ENCODE peak calls at places on chromosomes 6 and 20, in seven cellular contexts. One of them, this sample, is unnamed.

GRCh38 chr6:79421707-79422484 is 115.3 kb downstream of the LCA5 start:
- DNase-seq in stomach: no peak
- DNase-seq in transverse colon: no peak
- DNase-seq in K562: no peak
- DNase-seq in tibial nerve: no peak
- DNase-seq in ovary: no peak
- DNase-seq in A549: peak; percentile 1
- DNase-seq in this sample: no peak

GRCh38 chr20:9185511-9185910 is 116.6 kb downstream of the PLCB4 start:
- DNase-seq in transverse colon: no peak
- DNase-seq in stomach: no peak
- DNase-seq in K562: no peak
- DNase-seq in A549: no peak
- DNase-seq in ovary: no peak
- DNase-seq in tibial nerve: no peak
- DNase-seq in this sample: no peak

GRCh38 chr20:35283441-35284266 is 918 bp downstream of the EIF6 start:
- DNase-seq in K562: peak; percentile 43
- DNase-seq in tibial nerve: no peak
- DNase-seq in transverse colon: no peak
- DNase-seq in stomach: no peak
- DNase-seq in ovary: no peak
- DNase-seq in A549: no peak
- DNase-seq in this sample: no peak

GRCh38 chr6:20001286-20001685 is 164.1 kb downstream of the ID4 start:
- DNase-seq in ovary: no peak
- DNase-seq in A549: no peak
- DNase-seq in stomach: no peak
- DNase-seq in transverse colon: no peak
- DNase-seq in K562: no peak
- DNase-seq in tibial nerve: no peak
- DNase-seq in this sample: peak; percentile 74

GRCh38 chr20:34516874-34517542 is 786 bp downstream of the DYNLRB1 start:
- DNase-seq in tibial nerve: no peak
- DNase-seq in A549: no peak
- DNase-seq in stomach: no peak
- DNase-seq in K562: peak; percentile 39
- DNase-seq in transverse colon: peak; percentile 29
- DNase-seq in ovary: no peak
- DNase-seq in this sample: no peak

GRCh38 chr6:141685416-141685815 is 447.3 kb upstream of the GJE1 start:
- DNase-seq in K562: no peak
- DNase-seq in stomach: no peak
- DNase-seq in ovary: no peak
- DNase-seq in transverse colon: no peak
- DNase-seq in tibial nerve: no peak
- DNase-seq in A549: no peak
- DNase-seq in this sample: no peak

GRCh38 chr6:102936959-102937358 is 1543.5 kb downstream of the GRIK2 start:
- DNase-seq in transverse colon: no peak
- DNase-seq in tibial nerve: no peak
- DNase-seq in ovary: no peak
- DNase-seq in A549: no peak
- DNase-seq in K562: no peak
- DNase-seq in stomach: no peak
- DNase-seq in this sample: no peak

GRCh38 chr6:15042938-15043337 is 202.9 kb upstream of the JARID2 start:
- DNase-seq in A549: no peak
- DNase-seq in transverse colon: no peak
- DNase-seq in tibial nerve: no peak
- DNase-seq in ovary: no peak
- DNase-seq in stomach: no peak
- DNase-seq in K562: no peak
- DNase-seq in this sample: no peak

GRCh38 chr6:26311385-26312095 is 53.5 kb upstream of the BTN3A2 start:
- DNase-seq in ovary: peak; percentile 29
- DNase-seq in K562: peak; percentile 54
- DNase-seq in transverse colon: peak; percentile 38
- DNase-seq in A549: no peak
- DNase-seq in stomach: no peak
- DNase-seq in tibial nerve: no peak
- DNase-seq in this sample: no peak

GRCh38 chr20:57756213-57756612 is 46.4 kb upstream of the PMEPA1 start:
- DNase-seq in ovary: no peak
- DNase-seq in K562: no peak
- DNase-seq in A549: no peak
- DNase-seq in transverse colon: no peak
- DNase-seq in stomach: no peak
- DNase-seq in tibial nerve: no peak
- DNase-seq in this sample: no peak

GRCh38 chr20:50470249-50470858 is 39.8 kb upstream of the PTPN1 start:
- DNase-seq in transverse colon: no peak
- DNase-seq in A549: no peak
- DNase-seq in tibial nerve: no peak
- DNase-seq in K562: no peak
- DNase-seq in ovary: no peak
- DNase-seq in stomach: no peak
- DNase-seq in this sample: no peak

GRCh38 chr6:150005761-150006651 is 19.3 kb downstream of the RAET1L start:
- DNase-seq in ovary: no peak
- DNase-seq in transverse colon: no peak
- DNase-seq in tibial nerve: no peak
- DNase-seq in K562: no peak
- DNase-seq in A549: no peak
- DNase-seq in stomach: no peak
- DNase-seq in this sample: no peak

GRCh38 chr20:38799248-38799647 is 6.2 kb upstream of the PPP1R16B start:
- DNase-seq in stomach: no peak
- DNase-seq in tibial nerve: no peak
- DNase-seq in A549: no peak
- DNase-seq in transverse colon: no peak
- DNase-seq in ovary: no peak
- DNase-seq in K562: no peak
- DNase-seq in this sample: no peak

GRCh38 chr6:10837692-10837996 is 695 bp downstream of the MAK start:
- DNase-seq in ovary: no peak
- DNase-seq in stomach: no peak
- DNase-seq in K562: peak; percentile 51
- DNase-seq in tibial nerve: no peak
- DNase-seq in A549: no peak
- DNase-seq in transverse colon: no peak
- DNase-seq in this sample: no peak

GRCh38 chr20:3325864-3326263 is 81.6 kb downstream of the DNAAF9 start:
- DNase-seq in ovary: no peak
- DNase-seq in K562: no peak
- DNase-seq in A549: no peak
- DNase-seq in stomach: no peak
- DNase-seq in transverse colon: no peak
- DNase-seq in tibial nerve: no peak
- DNase-seq in this sample: peak; percentile 55

GRCh38 chr6:55882731-55883595 is 7.6 kb upstream of the BMP5 start:
- DNase-seq in ovary: no peak
- DNase-seq in stomach: no peak
- DNase-seq in transverse colon: no peak
- DNase-seq in tibial nerve: no peak
- DNase-seq in K562: no peak
- DNase-seq in A549: no peak
- DNase-seq in this sample: no peak

GRCh38 chr20:62791301-62792181 is 4.7 kb upstream of the MRGBP start:
- DNase-seq in K562: peak; percentile 78
- DNase-seq in tibial nerve: peak; percentile 60
- DNase-seq in stomach: peak; percentile 82
- DNase-seq in A549: peak; percentile 92
- DNase-seq in transverse colon: peak; percentile 84
- DNase-seq in ovary: peak; percentile 79
- DNase-seq in this sample: no peak

GRCh38 chr20:11274137-11274536 is 600.3 kb upstream of the JAG1 start:
- DNase-seq in tibial nerve: no peak
- DNase-seq in stomach: no peak
- DNase-seq in A549: peak; percentile 90
- DNase-seq in K562: peak; percentile 3
- DNase-seq in transverse colon: no peak
- DNase-seq in ovary: no peak
- DNase-seq in this sample: no peak

GRCh38 chr6:77341058-77341986 is 122.0 kb downstream of the HTR1B start:
- DNase-seq in ovary: no peak
- DNase-seq in K562: no peak
- DNase-seq in A549: no peak
- DNase-seq in stomach: peak; percentile 68
- DNase-seq in transverse colon: no peak
- DNase-seq in tibial nerve: no peak
- DNase-seq in this sample: no peak

GRCh38 chr6:77339926-77340325 is 123.4 kb downstream of the HTR1B start:
- DNase-seq in K562: no peak
- DNase-seq in stomach: no peak
- DNase-seq in transverse colon: no peak
- DNase-seq in ovary: no peak
- DNase-seq in tibial nerve: no peak
- DNase-seq in A549: no peak
- DNase-seq in this sample: no peak

GRCh38 chr6:77340331-77340730 is 123.0 kb downstream of the HTR1B start:
- DNase-seq in tibial nerve: no peak
- DNase-seq in stomach: no peak
- DNase-seq in A549: no peak
- DNase-seq in ovary: no peak
- DNase-seq in K562: no peak
- DNase-seq in transverse colon: no peak
- DNase-seq in this sample: no peak

GRCh38 chr6:77334093-77334492 is 129.2 kb downstream of the HTR1B start:
- DNase-seq in transverse colon: no peak
- DNase-seq in stomach: no peak
- DNase-seq in K562: no peak
- DNase-seq in tibial nerve: no peak
- DNase-seq in ovary: no peak
- DNase-seq in A549: no peak
- DNase-seq in this sample: no peak

GRCh38 chr6:77337392-77337791 is 125.9 kb downstream of the HTR1B start:
- DNase-seq in stomach: no peak
- DNase-seq in ovary: no peak
- DNase-seq in transverse colon: no peak
- DNase-seq in K562: no peak
- DNase-seq in tibial nerve: no peak
- DNase-seq in A549: no peak
- DNase-seq in this sample: no peak
- TF ChIP-seq CTCF in stomach: no peak
- TF ChIP-seq CTCF in ovary: no peak
- TF ChIP-seq CTCF in transverse colon: no peak
- TF ChIP-seq CTCF in K562: no peak
- TF ChIP-seq CTCF in tibial nerve: no peak
- TF ChIP-seq CTCF in A549: no peak
- TF ChIP-seq CTCF in this sample: no peak

DNA sequence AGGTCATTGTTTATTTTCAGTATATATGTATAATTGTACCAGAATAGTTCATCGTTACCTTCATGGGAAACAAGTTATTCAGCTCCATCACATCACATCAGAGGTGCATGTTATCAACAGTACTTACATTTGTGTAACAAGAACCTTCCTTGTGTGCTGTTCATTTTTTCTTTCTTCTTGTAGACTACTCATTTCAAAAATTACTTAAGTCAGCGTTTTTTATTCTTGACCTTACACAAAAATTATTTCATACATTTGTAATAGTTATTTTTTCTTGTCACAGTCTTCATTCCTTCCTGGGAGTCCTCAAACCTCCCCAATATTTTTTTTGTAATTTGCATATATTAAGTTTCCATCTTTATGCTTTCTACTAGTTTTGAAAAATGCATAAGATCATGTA is 725.7 kb upstream of the ADGRB3 start:
- DNase-seq in A549: no peak
- DNase-seq in ovary: no peak
- DNase-seq in tibial nerve: no peak
- DNase-seq in transverse colon: no peak
- DNase-seq in K562: no peak
- DNase-seq in stomach: no peak
- DNase-seq in this sample: no peak
- TF ChIP-seq EP300 in A549: no peak
- TF ChIP-seq EP300 in ovary: no peak
- TF ChIP-seq EP300 in tibial nerve: no peak
- TF ChIP-seq EP300 in transverse colon: no peak
- TF ChIP-seq EP300 in K562: no peak
- TF ChIP-seq EP300 in stomach: no peak
- TF ChIP-seq EP300 in this sample: no peak

GRCh38 chr6:28983838-28984237 is 21.3 kb downstream of the ZNF311 start:
- DNase-seq in tibial nerve: no peak
- DNase-seq in A549: no peak
- DNase-seq in K562: no peak
- DNase-seq in ovary: no peak
- DNase-seq in transverse colon: no peak
- DNase-seq in stomach: no peak
- DNase-seq in this sample: no peak

GRCh38 chr6:28985396-28986164 is 19.5 kb downstream of the ZNF311 start:
- DNase-seq in ovary: peak; percentile 87
- DNase-seq in stomach: peak; percentile 86
- DNase-seq in A549: peak; percentile 84
- DNase-seq in tibial nerve: peak; percentile 65
- DNase-seq in K562: no peak
- DNase-seq in transverse colon: peak; percentile 86
- DNase-seq in this sample: peak; percentile 93

DNA sequence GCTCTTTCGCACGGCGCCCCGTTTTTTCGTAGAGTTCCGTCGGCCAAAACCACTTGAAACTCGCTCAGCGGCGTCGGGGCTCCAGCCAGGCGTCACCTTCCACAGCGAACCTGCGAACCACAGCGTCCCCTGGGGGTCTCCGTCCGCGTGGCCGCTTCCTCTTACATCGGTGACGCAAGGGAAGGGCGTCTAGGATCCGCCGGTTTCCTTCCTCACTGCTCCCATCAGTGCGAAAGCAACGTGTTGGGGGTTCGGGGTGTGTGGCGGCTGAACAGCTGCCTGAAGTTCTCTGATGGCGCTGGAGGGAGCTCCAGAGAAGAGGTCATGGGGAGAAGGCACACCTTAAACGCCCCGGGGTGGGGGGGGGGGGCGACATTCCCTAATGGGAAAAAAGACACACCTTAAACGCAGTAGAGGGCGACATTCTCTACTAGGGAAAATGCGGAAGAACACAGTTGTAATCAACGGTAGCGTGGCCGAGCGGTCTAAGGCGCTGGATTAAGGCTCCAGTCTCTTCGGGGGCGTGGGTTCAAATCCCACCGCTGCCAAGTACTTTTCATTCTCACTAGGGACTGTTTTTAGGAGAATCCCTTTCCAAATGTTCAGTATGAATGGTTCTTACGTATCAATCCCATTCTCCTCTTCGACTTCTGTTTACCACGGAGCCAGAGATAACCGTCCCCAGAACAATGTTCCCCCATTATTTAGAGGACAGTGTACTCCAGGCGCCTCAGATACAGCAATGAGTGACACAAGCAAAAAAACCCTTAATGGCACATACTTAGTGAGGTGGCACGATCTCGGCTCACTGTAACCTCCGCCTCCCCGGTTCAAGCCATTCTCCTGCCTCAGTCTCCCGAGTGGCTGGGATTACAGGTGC is 16.3 kb downstream of the ZNF311 start:
- DNase-seq in stomach: peak; percentile 39
- DNase-seq in ovary: no peak
- DNase-seq in transverse colon: peak; percentile 52
- DNase-seq in tibial nerve: no peak
- DNase-seq in A549: peak; percentile 16
- DNase-seq in K562: peak; percentile 70
- DNase-seq in this sample: no peak
- TF ChIP-seq CTCF in stomach: no peak
- TF ChIP-seq CTCF in ovary: no peak
- TF ChIP-seq CTCF in transverse colon: peak; percentile 24
- TF ChIP-seq CTCF in tibial nerve: no peak
- TF ChIP-seq CTCF in A549: no peak
- TF ChIP-seq CTCF in K562: peak; percentile 68
- TF ChIP-seq CTCF in this sample: peak; percentile 8

GRCh38 chr6:43013843-43014433 is at the start of the genes KLHDC3 and MEA1:
- DNase-seq in tibial nerve: peak; percentile 98
- DNase-seq in ovary: peak; percentile 99
- DNase-seq in A549: peak; percentile 94
- DNase-seq in K562: peak; percentile 100
- DNase-seq in stomach: peak; percentile 99
- DNase-seq in transverse colon: peak; percentile 100
- DNase-seq in this sample: peak; percentile 100
- TF ChIP-seq EP300 in tibial nerve: peak; percentile 92
- TF ChIP-seq EP300 in ovary: no peak
- TF ChIP-seq EP300 in A549: no peak
- TF ChIP-seq EP300 in K562: no peak
- TF ChIP-seq EP300 in stomach: no peak
- TF ChIP-seq EP300 in transverse colon: no peak
- TF ChIP-seq EP300 in this sample: no peak